ENCODE peak calls at places on chromosomes 3 and 15, in four cellular contexts. C, Y, M and R are unnamed samples.

GRCh38 chr3:48064292-48064829 is 48.1 kb upstream of the MAP4 start:
- DNase-seq in Y (no peak), C (no peak), M (no peak), R (no peak)

GRCh38 chr3:66073464-66074141 is 34.9 kb upstream of the MAGI1 start:
- DNase-seq in M (no peak), Y (no peak), C (no peak), R (peak; percentile 88)

GRCh38 chr3:169150874-169151273 is 512.6 kb downstream of the MECOM start:
- DNase-seq in C (no peak), M (no peak), Y (no peak), R (no peak)

GRCh38 chr3:57434041-57434440 is 110.1 kb downstream of the DNAH12 start:
- DNase-seq in M (no peak), C (peak; percentile 62), Y (no peak), R (peak; percentile 69)

GRCh38 chr15:78681306-78682012 is 40.4 kb upstream of the CHRNB4 start:
- DNase-seq in C (no peak), Y (no peak), M (no peak), R (no peak)

GRCh38 chr15:48411971-48412591 is 80.9 kb downstream of the DUT start:
- DNase-seq in Y (no peak), M (no peak), C (no peak), R (no peak)

GRCh38 chr3:160098946-160099626 is 110.5 kb downstream of the IL12A start:
- DNase-seq in M (no peak), C (no peak), Y (no peak), R (no peak)

GRCh38 chr3:97778152-97778551 is 13.6 kb downstream of the ARL6 start:
- DNase-seq in Y (no peak), C (no peak), M (no peak), R (no peak)

GRCh38 chr3:13401149-13401548 is 19.0 kb downstream of the NUP210 start:
- DNase-seq in M (no peak), Y (no peak), C (no peak), R (no peak)

GRCh38 chr3:185653949-185654757 is 68.1 kb downstream of the SENP2 start:
- DNase-seq in M (no peak), C (no peak), Y (no peak), R (no peak)

GRCh38 chr15:41950505-41950904 is 21.9 kb downstream of the EHD4 start:
- DNase-seq in C (no peak), Y (no peak), M (no peak), R (no peak)

GRCh38 chr3:51891242-51892039 is 11.7 kb downstream of the IQCF1 start:
- DNase-seq in M (no peak), Y (no peak), C (no peak), R (no peak)

GRCh38 chr15:89652666-89653065 is 2.6 kb downstream of the KIF7 start:
- DNase-seq in M (no peak), Y (no peak), C (no peak), R (no peak)

GRCh38 chr3:195385526-195385925 is 57.3 kb downstream of the ACAP2 start:
- DNase-seq in C (no peak), Y (no peak), M (no peak), R (no peak)

GRCh38 chr15:34987623-34987981 is 485 bp downstream of the ZNF770 start:
- DNase-seq in M (no peak), C (no peak), Y (no peak), R (peak; percentile 49)

GRCh38 chr15:44633603-44634002 is 29.9 kb downstream of the SPG11 start:
- DNase-seq in M (no peak), C (no peak), Y (no peak), R (no peak)

GRCh38 chr3:113898892-113899291 is 48.9 kb upstream of the ZDHHC23 start:
- DNase-seq in C (no peak), Y (no peak), M (no peak), R (no peak)

GRCh38 chr15:72967836-72968530 is 84.3 kb upstream of the NEO1 start:
- DNase-seq in M (no peak), Y (no peak), C (no peak), R (no peak)

GRCh38 chr15:67542462-67543347 is at the start of gene MAP2K5:
- DNase-seq in Y (no peak), M (peak; percentile 82), C (no peak), R (peak; percentile 48)

GRCh38 chr3:138367912-138368311 is 19.5 kb downstream of the MRAS start:
- DNase-seq in Y (no peak), M (peak; percentile 42), C (no peak), R (no peak)

GRCh38 chr15:85618956-85619491 is 175.7 kb downstream of the KLHL25 start:
- DNase-seq in Y (no peak), C (no peak), M (no peak), R (no peak)

GRCh38 chr3:51953445-51953844 is 1.7 kb upstream of the GPR62 start:
- DNase-seq in C (no peak), M (no peak), Y (no peak), R (no peak)

GRCh38 chr3:48990636-48991421 is 788 bp downstream of the P4HTM start:
- DNase-seq in M (no peak), C (no peak), Y (no peak), R (no peak)

GRCh38 chr15:42194502-42194901 is 13.6 kb downstream of the VPS39 start:
- DNase-seq in Y (peak; percentile 56), M (no peak), C (no peak), R (peak; percentile 82)

GRCh38 chr15:72968531-72968922 is 83.7 kb upstream of the NEO1 start:
- DNase-seq in Y (no peak), M (no peak), C (no peak), R (no peak)

GRCh38 chr15:54462511-54462913 is 484.3 kb downstream of the UNC13C start:
- DNase-seq in M (no peak), Y (no peak), C (no peak), R (no peak)

GRCh38 chr15:74788042-74788715 is 6.3 kb downstream of the CSK start:
- DNase-seq in C (no peak), M (no peak), Y (no peak), R (no peak)

GRCh38 chr15:47194718-47195117 is 522.6 kb upstream of the SEMA6D start:
- DNase-seq in M (no peak), Y (peak; percentile 1), C (no peak), R (peak; percentile 5)
- TF ChIP-seq TCF7L2 in M (no peak), Y (no peak), C (no peak), R (no peak)

GRCh38 chr15:82663186-82663600 is 16.0 kb upstream of the CPEB1 start:
- DNase-seq in M (peak; percentile 90), C (no peak), Y (no peak), R (peak; percentile 36)
- TF ChIP-seq TCF7L2 in M (no peak), C (no peak), Y (no peak), R (no peak)

DNA sequence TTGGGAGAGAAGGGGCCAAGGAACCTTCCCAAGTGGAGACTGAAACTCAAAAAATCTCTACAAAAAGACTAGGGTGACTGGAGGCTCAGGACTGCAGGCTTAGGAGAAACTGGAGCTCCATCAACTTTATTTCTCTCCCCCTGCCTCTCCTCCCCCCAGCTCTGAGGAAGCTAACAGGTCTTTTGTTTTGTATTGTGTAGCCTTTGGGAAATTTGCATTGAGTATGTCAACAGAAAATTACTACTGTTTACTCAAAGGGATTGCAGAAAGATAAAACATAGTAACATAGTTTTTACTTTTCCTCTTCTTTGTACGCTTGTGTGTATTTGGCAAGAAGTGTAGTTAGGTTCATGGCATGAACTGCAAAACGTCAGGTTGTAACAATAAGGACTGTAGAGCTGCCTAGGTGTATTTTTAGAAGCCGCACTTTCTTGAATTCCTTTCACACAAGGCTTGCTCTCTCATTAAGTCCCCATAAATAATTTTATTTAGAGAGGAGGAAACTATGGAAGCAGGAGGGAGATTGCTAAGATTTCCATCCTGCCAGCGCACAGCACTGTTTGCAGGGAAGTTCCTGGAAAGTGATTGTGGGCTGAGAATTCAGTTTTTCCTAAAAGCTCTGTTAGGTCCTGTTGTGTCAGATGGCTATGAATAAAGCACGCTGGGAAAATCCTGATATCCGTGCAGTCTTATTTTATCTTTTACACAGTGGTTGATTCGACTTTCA is 21.1 kb upstream of the SATB1 start:
- DNase-seq in Y (no peak), C (no peak), M (no peak), R (no peak)
- TF ChIP-seq TCF7L2 in Y (no peak), C (no peak), M (no peak), R (no peak)

GRCh38 chr3:12155833-12156232 is 2.9 kb downstream of the TIMP4 start:
- DNase-seq in M (peak; percentile 24), Y (no peak), C (peak; percentile 67), R (peak; percentile 25)
- TF ChIP-seq TCF7L2 in M (no peak), Y (no peak), C (no peak), R (no peak)

DNA sequence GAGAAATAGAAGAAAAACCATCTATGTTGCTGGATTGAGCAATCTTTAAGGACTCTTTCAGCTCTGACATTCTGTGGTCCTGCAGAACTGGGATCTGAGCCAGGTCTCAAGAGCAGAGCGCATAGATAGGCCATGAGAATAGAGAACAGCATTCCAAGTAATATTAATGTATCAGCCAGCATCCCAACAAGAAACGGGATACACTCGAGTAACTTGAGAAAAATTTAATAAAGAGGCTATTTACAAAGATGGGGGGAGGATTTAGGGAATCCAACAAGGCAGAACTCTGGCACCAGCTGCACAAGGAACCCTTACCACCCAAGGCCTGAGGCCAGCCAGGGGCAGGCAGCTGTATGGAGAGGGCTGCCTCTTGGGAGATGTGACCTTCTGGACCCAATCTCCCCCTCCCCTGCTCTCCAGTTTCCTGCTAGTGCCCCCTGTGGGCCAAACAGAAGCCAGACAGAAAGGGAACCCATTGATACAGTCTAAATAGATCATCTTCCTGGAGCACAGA is 8.2 kb downstream of the TMOD2 start:
- DNase-seq in M (no peak), Y (no peak), C (no peak), R (peak; percentile 6)
- TF ChIP-seq TCF7L2 in M (no peak), Y (no peak), C (no peak), R (no peak)

GRCh38 chr3:62872318-62872717 is 2.9 kb downstream of the CADPS start:
- DNase-seq in M (no peak), C (no peak), Y (no peak), R (no peak)
- TF ChIP-seq TCF7L2 in M (no peak), C (no peak), Y (no peak), R (no peak)

GRCh38 chr15:92714071-92714456 is 58.5 kb upstream of the FAM174B start:
- DNase-seq in M (no peak), C (no peak), Y (no peak), R (no peak)
- TF ChIP-seq TCF7L2 in M (no peak), C (no peak), Y (peak; percentile 85), R (no peak)